ENCODE peak calls at places on chromosomes 6 and 20, in seven cellular contexts. One of them, this sample, is unnamed.

GRCh38 chr6:12637960-12638641 is 78.5 kb upstream of the PHACTR1 start:
- DNase-seq in D721Med: no peak
- DNase-seq in brain microvascular endothelial cell: peak
- DNase-seq in ovary: no peak
- DNase-seq in B cell: no peak
- DNase-seq in endodermal cell: peak
- DNase-seq in cardiac fibroblast: peak
- DNase-seq in this sample: peak

GRCh38 chr6:16687045-16687444 is 74.2 kb downstream of the ATXN1 start:
- DNase-seq in B cell: no peak
- DNase-seq in D721Med: no peak
- DNase-seq in ovary: no peak
- DNase-seq in cardiac fibroblast: no peak
- DNase-seq in brain microvascular endothelial cell: no peak
- DNase-seq in endodermal cell: no peak
- DNase-seq in this sample: no peak

GRCh38 chr6:42879372-42880239 is at the start of gene RPL7L1:
- DNase-seq in D721Med: peak
- DNase-seq in brain microvascular endothelial cell: peak
- DNase-seq in B cell: peak
- DNase-seq in endodermal cell: peak
- DNase-seq in ovary: peak
- DNase-seq in cardiac fibroblast: peak
- DNase-seq in this sample: peak

GRCh38 chr6:105567140-105567539 is 164.3 kb upstream of the PREP start:
- DNase-seq in ovary: no peak
- DNase-seq in D721Med: no peak
- DNase-seq in B cell: no peak
- DNase-seq in endodermal cell: no peak
- DNase-seq in cardiac fibroblast: no peak
- DNase-seq in brain microvascular endothelial cell: no peak
- DNase-seq in this sample: no peak

GRCh38 chr6:43125119-43125518 is 46.0 kb upstream of the SRF start:
- DNase-seq in ovary: peak
- DNase-seq in D721Med: no peak
- DNase-seq in B cell: no peak
- DNase-seq in brain microvascular endothelial cell: peak
- DNase-seq in cardiac fibroblast: peak
- DNase-seq in endodermal cell: no peak
- DNase-seq in this sample: no peak

GRCh38 chr6:129865013-129865412 is 3.9 kb upstream of the TMEM244 start:
- DNase-seq in endodermal cell: no peak
- DNase-seq in B cell: no peak
- DNase-seq in cardiac fibroblast: no peak
- DNase-seq in ovary: no peak
- DNase-seq in D721Med: no peak
- DNase-seq in brain microvascular endothelial cell: no peak
- DNase-seq in this sample: no peak

GRCh38 chr20:41387433-41387832 is 20.8 kb upstream of the EMILIN3 start:
- DNase-seq in endodermal cell: peak
- DNase-seq in D721Med: no peak
- DNase-seq in B cell: no peak
- DNase-seq in ovary: peak
- DNase-seq in cardiac fibroblast: peak
- DNase-seq in brain microvascular endothelial cell: peak
- DNase-seq in this sample: no peak

GRCh38 chr6:44228031-44228430 is 4.6 kb downstream of the SLC29A1 start:
- DNase-seq in ovary: no peak
- DNase-seq in brain microvascular endothelial cell: no peak
- DNase-seq in D721Med: no peak
- DNase-seq in B cell: peak
- DNase-seq in endodermal cell: no peak
- DNase-seq in cardiac fibroblast: no peak
- DNase-seq in this sample: no peak

GRCh38 chr20:3843490-3843889 is 3.1 kb upstream of the MAVS start:
- DNase-seq in cardiac fibroblast: peak
- DNase-seq in B cell: no peak
- DNase-seq in endodermal cell: no peak
- DNase-seq in ovary: no peak
- DNase-seq in brain microvascular endothelial cell: peak
- DNase-seq in D721Med: no peak
- DNase-seq in this sample: peak

GRCh38 chr6:111355156-111355555 is 127.9 kb downstream of the REV3L start:
- DNase-seq in D721Med: no peak
- DNase-seq in endodermal cell: no peak
- DNase-seq in brain microvascular endothelial cell: no peak
- DNase-seq in B cell: no peak
- DNase-seq in cardiac fibroblast: no peak
- DNase-seq in ovary: no peak
- DNase-seq in this sample: no peak

GRCh38 chr20:36341331-36342020 is 35.3 kb downstream of the DLGAP4 start:
- DNase-seq in B cell: no peak
- DNase-seq in endodermal cell: no peak
- DNase-seq in ovary: no peak
- DNase-seq in brain microvascular endothelial cell: no peak
- DNase-seq in D721Med: no peak
- DNase-seq in cardiac fibroblast: no peak
- DNase-seq in this sample: no peak

DNA sequence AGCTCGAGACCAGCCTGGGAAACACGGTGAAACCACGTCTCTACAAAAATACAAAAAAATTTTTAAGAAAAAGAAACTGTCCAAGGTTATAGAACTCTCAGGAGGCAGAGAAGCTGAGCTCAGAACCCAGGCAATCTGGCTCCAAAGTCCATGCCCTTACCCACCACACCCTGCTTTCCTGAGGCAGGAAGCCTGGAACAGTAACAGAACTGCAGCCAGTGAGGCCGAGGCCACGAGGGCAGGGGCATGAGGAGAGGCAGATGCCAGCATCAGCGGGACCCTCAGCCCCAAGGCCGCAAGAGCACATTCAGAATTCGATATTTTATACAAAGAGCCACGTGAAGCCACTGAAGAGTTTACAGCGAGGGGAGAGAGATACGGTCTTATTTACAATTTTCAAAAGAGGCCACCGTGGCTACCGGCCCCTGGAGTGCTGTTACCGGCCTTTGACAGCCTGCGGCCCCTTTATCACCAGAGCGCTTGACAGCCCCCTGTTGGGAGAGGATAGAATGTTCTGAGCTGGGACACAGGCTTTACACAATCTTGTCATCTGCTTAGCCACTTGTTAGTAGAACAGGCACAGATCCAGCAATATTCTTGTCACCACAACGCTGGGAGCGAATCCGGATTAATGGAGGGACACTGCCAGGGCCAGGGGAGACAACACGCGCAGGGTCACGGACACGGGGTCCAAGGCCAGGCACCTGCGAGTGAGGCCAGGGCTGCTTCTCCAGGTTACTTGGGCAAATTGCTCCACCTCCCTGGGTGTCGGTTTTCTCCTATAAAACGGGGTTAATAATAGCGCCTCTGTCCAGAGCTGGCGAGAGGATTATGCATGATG is 5.6 kb downstream of the SPATA2 start:
- DNase-seq in D721Med: no peak
- DNase-seq in B cell: no peak
- DNase-seq in brain microvascular endothelial cell: no peak
- DNase-seq in cardiac fibroblast: no peak
- DNase-seq in ovary: no peak
- DNase-seq in endodermal cell: peak
- DNase-seq in this sample: no peak
- TF ChIP-seq CTCF in D721Med: peak
- TF ChIP-seq CTCF in B cell: no peak
- TF ChIP-seq CTCF in brain microvascular endothelial cell: peak
- TF ChIP-seq CTCF in cardiac fibroblast: peak
- TF ChIP-seq CTCF in ovary: no peak
- TF ChIP-seq CTCF in endodermal cell: peak
- TF ChIP-seq CTCF in this sample: no peak

GRCh38 chr6:27177454-27178000 is 70.0 kb upstream of the PRSS16 start:
- DNase-seq in brain microvascular endothelial cell: peak
- DNase-seq in D721Med: no peak
- DNase-seq in endodermal cell: peak
- DNase-seq in ovary: peak
- DNase-seq in B cell: peak
- DNase-seq in cardiac fibroblast: peak
- DNase-seq in this sample: peak
- TF ChIP-seq CTCF in brain microvascular endothelial cell: peak
- TF ChIP-seq CTCF in D721Med: peak
- TF ChIP-seq CTCF in endodermal cell: peak
- TF ChIP-seq CTCF in ovary: peak
- TF ChIP-seq CTCF in B cell: peak
- TF ChIP-seq CTCF in cardiac fibroblast: peak
- TF ChIP-seq CTCF in this sample: peak

DNA sequence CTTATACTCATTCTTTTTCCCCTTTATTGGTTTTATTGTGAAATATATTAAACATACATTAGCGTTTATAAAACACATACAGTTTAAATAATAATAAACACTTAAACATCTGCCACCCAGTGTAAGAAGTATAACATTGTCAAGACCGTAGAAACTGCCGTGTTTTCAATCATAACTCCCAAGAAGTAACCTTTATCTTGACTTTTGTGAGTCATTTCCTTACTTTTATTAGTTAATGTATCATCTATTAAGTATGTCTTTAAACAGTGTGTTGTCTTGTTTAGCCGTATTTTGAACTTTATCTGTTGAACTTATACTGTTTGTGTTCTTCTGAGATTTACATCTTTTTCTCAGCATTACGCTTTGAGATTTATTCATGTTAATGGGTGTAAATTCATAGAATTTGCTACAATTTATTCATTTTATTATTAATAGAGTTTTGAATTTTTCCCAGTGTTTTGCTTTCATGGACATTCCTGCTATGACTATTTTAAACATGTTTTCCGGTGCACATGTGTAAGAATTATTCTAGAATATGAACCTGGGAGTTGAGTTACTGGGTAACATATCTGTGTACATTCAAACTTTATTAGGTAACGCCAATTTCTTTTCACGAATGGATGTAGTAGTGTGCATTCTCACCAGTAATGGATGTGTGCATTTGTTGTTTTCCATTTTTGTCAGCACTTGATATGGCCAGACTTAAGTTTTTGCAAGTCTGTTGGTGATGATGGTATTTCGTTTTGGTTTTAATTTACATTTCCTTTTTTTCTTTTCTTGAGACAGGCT is 118.6 kb downstream of the CDKAL1 start:
- DNase-seq in ovary: no peak
- DNase-seq in B cell: no peak
- DNase-seq in cardiac fibroblast: peak
- DNase-seq in brain microvascular endothelial cell: peak
- DNase-seq in endodermal cell: no peak
- DNase-seq in D721Med: no peak
- DNase-seq in this sample: no peak
- TF ChIP-seq CTCF in ovary: no peak
- TF ChIP-seq CTCF in B cell: no peak
- TF ChIP-seq CTCF in cardiac fibroblast: no peak
- TF ChIP-seq CTCF in brain microvascular endothelial cell: no peak
- TF ChIP-seq CTCF in endodermal cell: no peak
- TF ChIP-seq CTCF in D721Med: no peak
- TF ChIP-seq CTCF in this sample: no peak

GRCh38 chr20:58512808-58513552 is 2.2 kb downstream of the APCDD1L start:
- DNase-seq in D721Med: no peak
- DNase-seq in endodermal cell: peak
- DNase-seq in B cell: no peak
- DNase-seq in ovary: no peak
- DNase-seq in cardiac fibroblast: no peak
- DNase-seq in brain microvascular endothelial cell: no peak
- DNase-seq in this sample: no peak
- TF ChIP-seq CTCF in D721Med: no peak
- TF ChIP-seq CTCF in endodermal cell: no peak
- TF ChIP-seq CTCF in B cell: no peak
- TF ChIP-seq CTCF in ovary: no peak
- TF ChIP-seq CTCF in cardiac fibroblast: no peak
- TF ChIP-seq CTCF in brain microvascular endothelial cell: no peak
- TF ChIP-seq CTCF in this sample: no peak

GRCh38 chr6:34272022-34272926 is 23.5 kb upstream of the SMIM29 start:
- DNase-seq in B cell: peak
- DNase-seq in cardiac fibroblast: no peak
- DNase-seq in D721Med: no peak
- DNase-seq in brain microvascular endothelial cell: no peak
- DNase-seq in ovary: no peak
- DNase-seq in endodermal cell: peak
- DNase-seq in this sample: no peak
- TF ChIP-seq CTCF in B cell: no peak
- TF ChIP-seq CTCF in cardiac fibroblast: no peak
- TF ChIP-seq CTCF in D721Med: no peak
- TF ChIP-seq CTCF in brain microvascular endothelial cell: peak
- TF ChIP-seq CTCF in ovary: no peak
- TF ChIP-seq CTCF in endodermal cell: peak
- TF ChIP-seq CTCF in this sample: no peak

GRCh38 chr6:122408240-122408639 is 8.8 kb downstream of the HSF2 start:
- DNase-seq in brain microvascular endothelial cell: no peak
- DNase-seq in cardiac fibroblast: no peak
- DNase-seq in D721Med: no peak
- DNase-seq in endodermal cell: no peak
- DNase-seq in ovary: no peak
- DNase-seq in B cell: no peak
- DNase-seq in this sample: no peak
- TF ChIP-seq CTCF in brain microvascular endothelial cell: no peak
- TF ChIP-seq CTCF in cardiac fibroblast: no peak
- TF ChIP-seq CTCF in D721Med: no peak
- TF ChIP-seq CTCF in endodermal cell: no peak
- TF ChIP-seq CTCF in ovary: no peak
- TF ChIP-seq CTCF in B cell: no peak
- TF ChIP-seq CTCF in this sample: no peak

DNA sequence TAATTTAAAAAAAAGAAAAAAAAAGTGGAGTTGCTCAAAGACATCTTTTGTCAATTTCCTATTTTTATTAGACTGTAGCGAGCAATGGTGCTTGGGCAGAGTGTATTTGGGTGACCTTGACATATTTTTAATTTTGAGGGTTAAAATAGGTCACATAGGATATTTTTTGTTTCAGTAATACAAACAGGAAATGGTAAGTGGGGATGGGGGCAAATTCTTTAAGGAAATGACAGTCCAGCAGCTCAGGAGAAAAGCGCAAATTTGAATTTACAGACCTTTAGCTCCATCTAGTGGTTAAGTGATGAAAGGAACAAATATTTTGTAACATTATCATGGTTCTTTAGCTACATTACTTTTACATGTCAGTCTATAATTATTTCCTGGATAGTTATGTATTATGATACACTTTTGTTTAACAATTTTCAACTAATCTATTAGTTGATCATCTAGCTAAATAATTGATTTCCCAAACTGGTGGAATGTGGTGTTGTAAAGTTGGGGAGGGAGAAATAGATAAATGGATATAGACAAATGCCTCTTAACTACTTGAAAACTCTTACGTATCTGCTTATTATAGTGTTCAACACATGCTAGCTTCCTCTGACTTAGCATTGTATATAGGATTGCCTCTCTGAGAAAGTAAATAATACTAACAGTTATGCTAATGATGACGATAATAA is 10.0 kb downstream of the CITED2 start:
- DNase-seq in D721Med: no peak
- DNase-seq in ovary: no peak
- DNase-seq in cardiac fibroblast: peak
- DNase-seq in brain microvascular endothelial cell: no peak
- DNase-seq in B cell: peak
- DNase-seq in endodermal cell: no peak
- DNase-seq in this sample: peak
- TF ChIP-seq CTCF in D721Med: peak
- TF ChIP-seq CTCF in ovary: peak
- TF ChIP-seq CTCF in cardiac fibroblast: peak
- TF ChIP-seq CTCF in brain microvascular endothelial cell: peak
- TF ChIP-seq CTCF in B cell: peak
- TF ChIP-seq CTCF in endodermal cell: peak
- TF ChIP-seq CTCF in this sample: peak

GRCh38 chr20:11553603-11554002 is 364.1 kb upstream of the BTBD3 start:
- DNase-seq in endodermal cell: no peak
- DNase-seq in B cell: no peak
- DNase-seq in D721Med: no peak
- DNase-seq in cardiac fibroblast: peak
- DNase-seq in brain microvascular endothelial cell: no peak
- DNase-seq in ovary: no peak
- DNase-seq in this sample: no peak
- TF ChIP-seq CTCF in endodermal cell: peak
- TF ChIP-seq CTCF in B cell: no peak
- TF ChIP-seq CTCF in D721Med: no peak
- TF ChIP-seq CTCF in cardiac fibroblast: peak
- TF ChIP-seq CTCF in brain microvascular endothelial cell: peak
- TF ChIP-seq CTCF in ovary: no peak
- TF ChIP-seq CTCF in this sample: peak

This sample was measured in GM10248.